ENCODE peak calls at places on chromosomes 16 and 17, in seven cellular contexts. B is naive thymus-derived CD4-positive, alpha-beta T cell; X is IMR-90; R is dorsolateral prefrontal cortex; P is right atrium auricular region; Q is RWPE1; T is CD4-positive, alpha-beta memory T cell. C is an unnamed sample.
A peak's percentile ranks its signal among the peaks of the same experiment; 100 is the strongest.

GRCh38 chr17:38893113-38893512 is 23.3 kb downstream of the LASP1 start:
- DNase-seq in R (no peak), X (no peak), B (no peak), Q (no peak), P (no peak), T (no peak), C (no peak)

GRCh38 chr16:67594956-67595355 is 32.6 kb downstream of the CTCF start:
- DNase-seq in Q (peak; percentile 42), T (no peak), R (no peak), B (no peak), P (no peak), X (peak; percentile 68), C (peak; percentile 71)

GRCh38 chr16:66427871-66428681 is 981 bp downstream of the BEAN1 start:
- DNase-seq in T (no peak), X (no peak), B (no peak), P (no peak), R (no peak), Q (no peak), C (no peak)

GRCh38 chr16:49701867-49702494 is 153.9 kb downstream of the ZNF423 start:
- DNase-seq in X (no peak), B (no peak), T (no peak), Q (no peak), R (peak; percentile 60), P (peak; percentile 90), C (no peak)

GRCh38 chr16:29745853-29746345 is at the start of gene C16orf54:
- DNase-seq in T (peak; percentile 98), P (peak; percentile 67), B (peak; percentile 96), Q (no peak), R (no peak), X (no peak), C (no peak)

GRCh38 chr17:20156196-20157077 is 147.3 kb downstream of the SPECC1 start:
- DNase-seq in R (no peak), T (peak; percentile 55), Q (peak; percentile 84), B (peak; percentile 32), P (no peak), X (peak; percentile 25), C (peak; percentile 86)

GRCh38 chr16:19092653-19093410 is 20.9 kb upstream of the ITPRIPL2 start:
- DNase-seq in R (no peak), P (no peak), Q (no peak), X (no peak), T (no peak), B (no peak), C (no peak)

GRCh38 chr17:67244621-67245072 is 349 bp downstream of the HELZ start:
- DNase-seq in X (no peak), R (peak; percentile 35), T (peak; percentile 36), B (no peak), P (no peak), Q (no peak), C (no peak)

GRCh38 chr17:81509687-81510523 is 2.7 kb downstream of the ACTG1 start:
- DNase-seq in T (peak; percentile 66), P (no peak), X (no peak), B (peak; percentile 73), Q (no peak), R (no peak), C (no peak)

GRCh38 chr17:42253173-42253545 is 23.0 kb downstream of the STAT5B start:
- DNase-seq in P (no peak), B (no peak), T (no peak), R (no peak), Q (no peak), X (no peak), C (no peak)

GRCh38 chr17:55496094-55496881 is 15.0 kb downstream of the SMIM36 start:
- DNase-seq in P (no peak), T (no peak), B (no peak), R (no peak), X (peak; percentile 67), Q (peak; percentile 33), C (peak; percentile 67)

GRCh38 chr17:80432350-80432955 is 17.5 kb downstream of the ENDOV start:
- DNase-seq in T (no peak), B (no peak), R (no peak), X (no peak), P (no peak), Q (no peak), C (no peak)

GRCh38 chr16:75343311-75343710 is 90.0 kb downstream of the CFDP1 start:
- DNase-seq in B (no peak), Q (no peak), T (no peak), P (no peak), X (no peak), R (no peak), C (no peak)

GRCh38 chr17:47789611-47790520 is 31.7 kb downstream of the OSBPL7 start:
- DNase-seq in R (peak; percentile 37), P (peak; percentile 56), B (no peak), T (no peak), X (peak; percentile 38), Q (peak; percentile 57), C (peak; percentile 50)

GRCh38 chr17:81902653-81903414 is 796 bp downstream of the NPB start:
- DNase-seq in X (no peak), R (no peak), Q (no peak), T (peak; percentile 29), P (no peak), B (no peak), C (no peak)

GRCh38 chr17:29005936-29006438 is at the start of gene SEZ6:
- DNase-seq in Q (peak; percentile 67), R (peak; percentile 87), X (peak; percentile 48), P (peak; percentile 59), T (peak; percentile 53), B (peak; percentile 52), C (peak; percentile 47)

GRCh38 chr17:44565866-44566443 is 8.7 kb downstream of the FZD2 start:
- DNase-seq in B (no peak), T (no peak), Q (no peak), X (no peak), P (no peak), R (no peak), C (no peak)

GRCh38 chr17:17523001-17523713 is 27.0 kb upstream of the RASD1 start:
- DNase-seq in R (no peak), X (no peak), P (no peak), T (no peak), Q (no peak), B (peak; percentile 7), C (no peak)

GRCh38 chr16:29811896-29812665 is at the start of gene PRRT2:
- DNase-seq in T (peak; percentile 67), P (no peak), Q (no peak), X (peak; percentile 43), R (peak; percentile 87), B (peak; percentile 59), C (no peak)

GRCh38 chr17:41428591-41429326 is 4.4 kb upstream of the KRT37 start:
- DNase-seq in R (no peak), T (no peak), B (no peak), X (no peak), P (no peak), Q (no peak), C (no peak)

GRCh38 chr17:65403616-65404015 is 157.8 kb downstream of the AXIN2 start:
- DNase-seq in X (no peak), Q (no peak), P (no peak), T (no peak), B (no peak), R (no peak), C (no peak)

GRCh38 chr16:82788225-82788624 is 161.5 kb downstream of the CDH13 start:
- DNase-seq in T (no peak), R (no peak), Q (no peak), X (no peak), B (no peak), P (no peak), C (no peak)

GRCh38 chr16:79089735-79090284 is 510.7 kb downstream of the MAF start:
- DNase-seq in X (no peak), Q (no peak), T (peak; percentile 67), R (no peak), B (peak; percentile 27), P (no peak), C (no peak)

GRCh38 chr17:31389673-31390381 is 1.6 kb upstream of the RAB11FIP4 start:
- DNase-seq in X (no peak), T (no peak), B (no peak), Q (no peak), R (no peak), P (no peak), C (no peak)

GRCh38 chr16:77169650-77170236 is 21.2 kb upstream of the MON1B start:
- DNase-seq in B (peak; percentile 14), P (no peak), Q (peak; percentile 31), R (peak; percentile 17), X (peak; percentile 34), T (peak; percentile 45), C (peak; percentile 28)

GRCh38 chr17:13415877-13416416 is 185.8 kb downstream of the HS3ST3A1 start:
- DNase-seq in P (peak; percentile 69), B (no peak), Q (no peak), R (no peak), T (no peak), X (peak; percentile 89), C (peak; percentile 39)

GRCh38 chr17:32349503-32349853 is 479 bp upstream of the ZNF207 start:
- DNase-seq in B (no peak), T (no peak), X (no peak), P (no peak), Q (no peak), R (no peak), C (no peak)